ENCODE peak calls at places on chromosomes 16 and 17, in nine cellular contexts. B is neural progenitor cell, T is transverse colon, X is NB4, M is ascending aorta, E is MM.1S, J is AG09309, Z is colonic mucosa, Q is A549. I is an unnamed sample.

GRCh38 chr16:65154321-65154720 is 32.5 kb upstream of the CDH11 start:
- DNase-seq in B (peak), T (no peak), X (no peak), M (no peak), E (no peak), J (no peak), Z (no peak), Q (no peak), I (no peak)

GRCh38 chr16:13702614-13703013 is 217.3 kb upstream of the ERCC4 start:
- DNase-seq in B (no peak), T (no peak), X (no peak), M (no peak), E (no peak), J (no peak), Z (no peak), Q (no peak), I (no peak)

GRCh38 chr16:77582956-77583355 is 139.4 kb upstream of the NUDT7 start:
- DNase-seq in B (peak), T (no peak), X (no peak), M (no peak), E (no peak), J (no peak), Z (no peak), Q (no peak), I (no peak)

GRCh38 chr16:9138731-9139501 is 47.5 kb downstream of the HAPSTR1 start:
- DNase-seq in B (peak), T (peak), X (peak), M (peak), E (peak), J (no peak), Z (peak), Q (peak), I (peak)

GRCh38 chr16:27238591-27238990 is 30.0 kb downstream of the NSMCE1 start:
- DNase-seq in B (no peak), T (no peak), X (no peak), M (peak), E (no peak), J (no peak), Z (no peak), Q (no peak), I (no peak)

GRCh38 chr16:23119570-23119969 is 29.7 kb downstream of the USP31 start:
- DNase-seq in B (no peak), T (no peak), X (no peak), M (no peak), E (no peak), J (peak), Z (no peak), Q (no peak), I (no peak)

GRCh38 chr17:39045948-39046679 is 78.9 kb upstream of the FBXO47 start:
- DNase-seq in B (peak), T (no peak), X (no peak), M (no peak), E (no peak), J (no peak), Z (no peak), Q (no peak), I (no peak)

GRCh38 chr17:77772461-77772897 is 186.0 kb upstream of the TNRC6C start:
- DNase-seq in B (peak), T (peak), X (peak), M (no peak), E (peak), J (no peak), Z (peak), Q (peak), I (peak)

GRCh38 chr17:58270476-58271290 is 10.1 kb downstream of the MPO start:
- DNase-seq in B (no peak), T (no peak), X (peak), M (no peak), E (no peak), J (no peak), Z (no peak), Q (no peak), I (no peak)

GRCh38 chr17:260031-260791 is 78.8 kb upstream of the DOC2B start:
- DNase-seq in B (no peak), T (no peak), X (no peak), M (peak), E (no peak), J (no peak), Z (peak), Q (no peak), I (no peak)

GRCh38 chr16:57532251-57532625 is 4.1 kb downstream of the CCDC102A start:
- DNase-seq in B (no peak), T (peak), X (no peak), M (peak), E (no peak), J (no peak), Z (no peak), Q (no peak), I (no peak)

GRCh38 chr17:36814958-36815357 is 122.3 kb upstream of the LHX1 start:
- DNase-seq in B (no peak), T (no peak), X (no peak), M (no peak), E (no peak), J (no peak), Z (no peak), Q (no peak), I (no peak)

GRCh38 chr16:27745348-27745747 is 195.4 kb downstream of the KATNIP start:
- DNase-seq in B (no peak), T (no peak), X (peak), M (no peak), E (no peak), J (no peak), Z (no peak), Q (peak), I (no peak)

GRCh38 chr17:14205992-14206461 is 30.6 kb downstream of the CDRT15 start:
- DNase-seq in B (no peak), T (peak), X (no peak), M (peak), E (no peak), J (no peak), Z (peak), Q (no peak), I (no peak)

GRCh38 chr16:57513371-57514102 is 22.8 kb downstream of the CCDC102A start:
- DNase-seq in B (no peak), T (peak), X (no peak), M (no peak), E (no peak), J (no peak), Z (peak), Q (no peak), I (no peak)

GRCh38 chr16:50428116-50428515 is 59.3 kb upstream of the BRD7 start:
- DNase-seq in B (no peak), T (no peak), X (no peak), M (no peak), E (no peak), J (no peak), Z (no peak), Q (no peak), I (no peak)

GRCh38 chr16:50442221-50442620 is 73.4 kb upstream of the BRD7 start:
- DNase-seq in B (no peak), T (no peak), X (no peak), M (peak), E (no peak), J (no peak), Z (no peak), Q (no peak), I (no peak)

GRCh38 chr16:3698941-3699340 is 18.4 kb downstream of the TRAP1 start:
- DNase-seq in B (no peak), T (no peak), X (peak), M (no peak), E (no peak), J (no peak), Z (no peak), Q (no peak), I (no peak)

DNA sequence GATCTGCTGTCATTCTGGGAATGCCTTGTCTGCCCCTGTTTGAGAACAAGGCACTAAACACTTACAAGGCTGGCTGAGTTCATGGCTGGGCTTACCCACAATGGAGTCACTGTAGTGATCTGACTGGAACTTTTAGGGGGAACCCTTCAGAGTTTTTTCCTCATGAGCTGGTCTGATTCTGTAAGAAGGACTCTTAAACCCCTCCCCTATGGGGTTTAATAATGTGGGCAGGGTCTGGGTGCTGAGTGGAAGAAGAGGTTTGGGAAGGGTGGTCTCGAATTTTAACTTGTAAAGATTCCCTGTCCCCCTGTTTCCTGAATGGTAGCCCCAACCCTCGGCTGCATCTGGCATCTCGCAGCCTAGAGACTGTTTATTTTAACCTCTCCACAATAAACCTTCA is 30.6 kb downstream of the OSBPL7 start:
- DNase-seq in B (no peak), T (no peak), X (no peak), M (no peak), E (no peak), J (no peak), Z (no peak), Q (no peak), I (no peak)
- H3K4me3 ChIP-seq in B (no peak), T (no peak), X (no peak), M (no peak), E (no peak), J (no peak), Z (no peak), Q (no peak), I (no peak)

GRCh38 chr16:89187337-89188063 is 12.8 kb downstream of the SLC22A31 start:
- DNase-seq in B (peak), T (no peak), X (peak), M (no peak), E (no peak), J (no peak), Z (no peak), Q (no peak), I (no peak)
- TF ChIP-seq CTCF in B (no peak), T (no peak), X (no peak), M (no peak), E (no peak), J (no peak), Z (no peak), Q (no peak), I (no peak)

GRCh38 chr16:1769402-1770300 is 1.7 kb downstream of the NME3 start:
- DNase-seq in B (no peak), T (no peak), X (no peak), M (no peak), E (no peak), J (no peak), Z (no peak), Q (no peak), I (no peak)

GRCh38 chr16:1771864-1772361 is 570 bp upstream of the NME3 start:
- DNase-seq in B (peak), T (peak), X (no peak), M (no peak), E (no peak), J (no peak), Z (no peak), Q (no peak), I (no peak)

GRCh38 chr16:1768767-1769401 is 2.5 kb downstream of the NME3 start:
- DNase-seq in B (no peak), T (no peak), X (no peak), M (no peak), E (no peak), J (no peak), Z (no peak), Q (no peak), I (no peak)

GRCh38 chr16:1771072-1771863 is at the start of gene NME3:
- DNase-seq in B (peak), T (peak), X (peak), M (peak), E (peak), J (no peak), Z (peak), Q (peak), I (peak)

DNA sequence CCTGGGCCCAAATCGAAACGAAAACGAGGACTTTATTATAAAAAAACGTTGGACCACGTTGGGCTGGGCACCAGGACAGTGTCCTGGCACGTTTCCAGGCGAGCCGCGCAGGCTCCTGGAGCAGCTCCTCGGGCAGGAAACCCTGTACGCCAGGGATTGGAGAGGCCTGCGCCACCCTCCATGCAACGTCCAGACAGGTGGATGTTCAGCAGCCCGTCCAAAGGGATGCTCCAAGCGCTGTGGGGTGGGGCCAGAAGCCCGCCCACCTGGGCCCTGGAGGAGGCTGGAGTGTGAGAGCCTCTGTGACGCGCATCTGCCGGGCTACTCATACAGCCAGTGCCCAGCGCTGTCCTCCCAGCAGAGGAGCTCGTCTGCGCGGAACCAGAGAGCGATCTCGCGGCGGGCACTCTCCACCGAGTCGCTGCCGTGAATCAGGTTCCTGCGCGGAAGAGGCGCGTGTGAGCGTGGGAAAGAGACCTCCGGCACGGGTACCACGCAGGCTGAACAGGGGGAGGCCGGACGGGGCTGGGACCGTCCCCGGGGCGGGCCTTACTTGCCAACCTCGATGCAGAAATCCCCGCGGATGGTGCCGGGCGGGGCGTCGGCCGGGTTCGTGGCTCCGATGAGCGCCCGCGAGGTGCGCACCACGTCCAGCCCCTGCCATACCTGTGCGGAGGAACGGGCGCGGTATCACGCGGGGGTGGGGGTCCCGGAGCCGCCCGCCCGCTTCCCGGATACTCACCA is 843 bp downstream of the NME3 start:
- DNase-seq in B (peak), T (peak), X (no peak), M (peak), E (no peak), J (no peak), Z (peak), Q (no peak), I (peak)
- H3K4me3 ChIP-seq in B (peak), T (peak), X (peak), M (peak), E (peak), J (peak), Z (peak), Q (peak), I (peak)

GRCh38 chr17:34163681-34164080 is 91.4 kb upstream of the CCL2 start:
- DNase-seq in B (peak), T (no peak), X (peak), M (no peak), E (peak), J (no peak), Z (no peak), Q (peak), I (peak)
- TF ChIP-seq CTCF in B (peak), T (peak), X (peak), M (no peak), E (peak), J (peak), Z (peak), Q (peak), I (peak)

DNA sequence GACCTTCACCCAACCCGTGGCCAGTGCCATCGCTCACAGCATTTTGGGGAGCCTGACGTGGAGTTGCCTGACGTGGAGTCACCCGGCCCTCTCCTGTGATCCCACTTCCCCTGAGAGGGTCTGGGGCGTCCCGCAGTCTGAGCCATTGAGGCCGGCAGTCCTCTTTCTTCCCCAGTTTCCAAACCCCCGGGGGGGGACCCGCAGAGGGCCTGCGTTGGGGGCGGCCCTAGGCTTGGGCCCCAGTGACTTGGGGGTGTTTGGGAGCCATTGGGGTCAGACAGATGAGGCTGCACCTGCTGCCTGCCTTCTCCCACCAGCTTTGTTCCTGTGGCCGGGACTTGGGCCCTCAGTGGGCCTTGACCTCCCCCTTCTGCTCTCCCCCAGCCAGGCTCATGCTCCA is 1.7 kb downstream of the RHOT2 start:
- DNase-seq in B (no peak), T (no peak), X (no peak), M (no peak), E (no peak), J (no peak), Z (no peak), Q (no peak), I (no peak)
- H3K4me3 ChIP-seq in B (no peak), T (no peak), X (no peak), M (peak), E (no peak), J (no peak), Z (no peak), Q (no peak), I (no peak)